ENCODE peak calls at places on chromosomes 13 and 19, in ten cellular contexts. One of them, this sample, is unnamed.

GRCh38 chr13:110438776-110439175 is 122.7 kb downstream of the RAB20 start:
- DNase-seq in A549: no peak
- DNase-seq in ascending aorta: no peak
- DNase-seq in keratinocyte: no peak
- DNase-seq in hepatocyte: no peak
- DNase-seq in GM23248: no peak
- DNase-seq in ovary: peak; percentile 15
- DNase-seq in Karpas-422: no peak
- DNase-seq in psoas muscle: no peak
- DNase-seq in thoracic aorta: no peak
- DNase-seq in this sample: no peak

GRCh38 chr19:18519962-18520847 is 1.7 kb downstream of the ELL start:
- DNase-seq in thoracic aorta: no peak
- DNase-seq in ascending aorta: no peak
- DNase-seq in A549: peak; percentile 80
- DNase-seq in Karpas-422: peak; percentile 85
- DNase-seq in psoas muscle: peak; percentile 74
- DNase-seq in hepatocyte: peak; percentile 92
- DNase-seq in keratinocyte: peak; percentile 71
- DNase-seq in GM23248: peak; percentile 89
- DNase-seq in ovary: peak; percentile 76
- DNase-seq in this sample: peak; percentile 69

GRCh38 chr19:29275266-29275665 is 62.3 kb upstream of the UQCRFS1 start:
- DNase-seq in psoas muscle: no peak
- DNase-seq in ascending aorta: no peak
- DNase-seq in thoracic aorta: no peak
- DNase-seq in keratinocyte: no peak
- DNase-seq in Karpas-422: peak; percentile 34
- DNase-seq in ovary: no peak
- DNase-seq in A549: no peak
- DNase-seq in GM23248: no peak
- DNase-seq in hepatocyte: no peak
- DNase-seq in this sample: no peak

GRCh38 chr13:48586591-48587103 is 53.8 kb upstream of the RCBTB2 start:
- DNase-seq in thoracic aorta: no peak
- DNase-seq in Karpas-422: no peak
- DNase-seq in psoas muscle: peak; percentile 27
- DNase-seq in ascending aorta: no peak
- DNase-seq in ovary: peak; percentile 51
- DNase-seq in keratinocyte: no peak
- DNase-seq in hepatocyte: no peak
- DNase-seq in A549: no peak
- DNase-seq in GM23248: peak; percentile 35
- DNase-seq in this sample: peak; percentile 11

GRCh38 chr19:29492761-29493160 is 33.0 kb upstream of the VSTM2B start:
- DNase-seq in ovary: no peak
- DNase-seq in Karpas-422: no peak
- DNase-seq in A549: no peak
- DNase-seq in hepatocyte: peak; percentile 36
- DNase-seq in GM23248: no peak
- DNase-seq in ascending aorta: no peak
- DNase-seq in psoas muscle: no peak
- DNase-seq in keratinocyte: no peak
- DNase-seq in thoracic aorta: no peak
- DNase-seq in this sample: no peak

GRCh38 chr13:103839460-103839859 is 773.2 kb upstream of the SLC10A2 start:
- DNase-seq in A549: no peak
- DNase-seq in Karpas-422: no peak
- DNase-seq in psoas muscle: no peak
- DNase-seq in thoracic aorta: no peak
- DNase-seq in ascending aorta: no peak
- DNase-seq in hepatocyte: no peak
- DNase-seq in keratinocyte: no peak
- DNase-seq in GM23248: no peak
- DNase-seq in ovary: no peak
- DNase-seq in this sample: no peak

GRCh38 chr19:49869009-49869483 is 1.7 kb upstream of the PNKP start:
- DNase-seq in psoas muscle: no peak
- DNase-seq in ovary: no peak
- DNase-seq in thoracic aorta: no peak
- DNase-seq in GM23248: no peak
- DNase-seq in keratinocyte: no peak
- DNase-seq in ascending aorta: no peak
- DNase-seq in Karpas-422: no peak
- DNase-seq in hepatocyte: no peak
- DNase-seq in A549: no peak
- DNase-seq in this sample: no peak

GRCh38 chr13:101346942-101347728 is 69.2 kb downstream of the NALCN start:
- DNase-seq in A549: no peak
- DNase-seq in ovary: no peak
- DNase-seq in keratinocyte: no peak
- DNase-seq in Karpas-422: no peak
- DNase-seq in ascending aorta: no peak
- DNase-seq in GM23248: peak; percentile 42
- DNase-seq in psoas muscle: no peak
- DNase-seq in hepatocyte: no peak
- DNase-seq in thoracic aorta: no peak
- DNase-seq in this sample: no peak

GRCh38 chr13:57666554-57666953 is 35.0 kb downstream of the PCDH17 start:
- DNase-seq in thoracic aorta: no peak
- DNase-seq in ascending aorta: no peak
- DNase-seq in hepatocyte: no peak
- DNase-seq in Karpas-422: no peak
- DNase-seq in ovary: no peak
- DNase-seq in GM23248: no peak
- DNase-seq in keratinocyte: no peak
- DNase-seq in A549: no peak
- DNase-seq in psoas muscle: no peak
- DNase-seq in this sample: no peak

GRCh38 chr13:73902296-73902695 is 231.9 kb downstream of the KLF12 start:
- DNase-seq in Karpas-422: peak; percentile 86
- DNase-seq in psoas muscle: no peak
- DNase-seq in A549: no peak
- DNase-seq in thoracic aorta: no peak
- DNase-seq in ascending aorta: no peak
- DNase-seq in keratinocyte: no peak
- DNase-seq in ovary: no peak
- DNase-seq in hepatocyte: no peak
- DNase-seq in GM23248: no peak
- DNase-seq in this sample: no peak

GRCh38 chr13:72696590-72696989 is 30.8 kb downstream of the MZT1 start:
- DNase-seq in psoas muscle: no peak
- DNase-seq in hepatocyte: no peak
- DNase-seq in keratinocyte: no peak
- DNase-seq in Karpas-422: peak; percentile 48
- DNase-seq in GM23248: peak; percentile 31
- DNase-seq in ascending aorta: no peak
- DNase-seq in A549: peak; percentile 1
- DNase-seq in thoracic aorta: no peak
- DNase-seq in ovary: no peak
- DNase-seq in this sample: no peak

GRCh38 chr13:90723381-90723780 is 624.1 kb upstream of the MIR17HG start:
- DNase-seq in hepatocyte: no peak
- DNase-seq in ovary: no peak
- DNase-seq in ascending aorta: no peak
- DNase-seq in Karpas-422: no peak
- DNase-seq in keratinocyte: no peak
- DNase-seq in psoas muscle: no peak
- DNase-seq in thoracic aorta: no peak
- DNase-seq in A549: no peak
- DNase-seq in GM23248: no peak
- DNase-seq in this sample: no peak

GRCh38 chr13:28478127-28478526 is 16.8 kb downstream of the FLT1 start:
- DNase-seq in Karpas-422: no peak
- DNase-seq in keratinocyte: no peak
- DNase-seq in A549: no peak
- DNase-seq in hepatocyte: no peak
- DNase-seq in ovary: no peak
- DNase-seq in GM23248: peak; percentile 74
- DNase-seq in ascending aorta: no peak
- DNase-seq in thoracic aorta: no peak
- DNase-seq in psoas muscle: no peak
- DNase-seq in this sample: no peak

GRCh38 chr13:102847272-102848234 is 1.7 kb downstream of the ERCC5 start:
- DNase-seq in GM23248: peak; percentile 78
- DNase-seq in ovary: no peak
- DNase-seq in Karpas-422: peak; percentile 81
- DNase-seq in ascending aorta: no peak
- DNase-seq in psoas muscle: no peak
- DNase-seq in keratinocyte: no peak
- DNase-seq in A549: peak; percentile 27
- DNase-seq in hepatocyte: peak; percentile 40
- DNase-seq in thoracic aorta: no peak
- DNase-seq in this sample: no peak

GRCh38 chr19:18223860-18224524 is 2.2 kb downstream of the PDE4C start:
- DNase-seq in ascending aorta: no peak
- DNase-seq in thoracic aorta: no peak
- DNase-seq in Karpas-422: peak; percentile 64
- DNase-seq in keratinocyte: no peak
- DNase-seq in A549: peak; percentile 79
- DNase-seq in GM23248: no peak
- DNase-seq in hepatocyte: peak; percentile 64
- DNase-seq in ovary: peak; percentile 43
- DNase-seq in psoas muscle: peak; percentile 49
- DNase-seq in this sample: no peak

GRCh38 chr19:51783373-51783772 is 11.6 kb upstream of the FPR3 start:
- DNase-seq in Karpas-422: peak; percentile 87
- DNase-seq in GM23248: peak; percentile 46
- DNase-seq in ascending aorta: no peak
- DNase-seq in A549: peak; percentile 24
- DNase-seq in thoracic aorta: no peak
- DNase-seq in psoas muscle: no peak
- DNase-seq in ovary: no peak
- DNase-seq in keratinocyte: no peak
- DNase-seq in hepatocyte: no peak
- DNase-seq in this sample: no peak

GRCh38 chr19:14033946-14034345 is 2.4 kb downstream of the IL27RA start:
- DNase-seq in ascending aorta: no peak
- DNase-seq in thoracic aorta: no peak
- DNase-seq in keratinocyte: no peak
- DNase-seq in A549: no peak
- DNase-seq in hepatocyte: no peak
- DNase-seq in ovary: no peak
- DNase-seq in GM23248: peak; percentile 36
- DNase-seq in Karpas-422: no peak
- DNase-seq in psoas muscle: no peak
- DNase-seq in this sample: no peak

GRCh38 chr19:12629215-12629614 is 18.5 kb downstream of the ZNF791 start:
- DNase-seq in thoracic aorta: no peak
- DNase-seq in hepatocyte: no peak
- DNase-seq in A549: no peak
- DNase-seq in keratinocyte: no peak
- DNase-seq in Karpas-422: no peak
- DNase-seq in ovary: no peak
- DNase-seq in GM23248: no peak
- DNase-seq in ascending aorta: no peak
- DNase-seq in psoas muscle: no peak
- DNase-seq in this sample: no peak
- H3K4me3 ChIP-seq in thoracic aorta: no peak overlapping the region
- H3K4me3 ChIP-seq in hepatocyte: peak overlapping the region; percentile 7
- H3K4me3 ChIP-seq in A549: no peak overlapping the region
- H3K4me3 ChIP-seq in keratinocyte: no peak overlapping the region
- H3K4me3 ChIP-seq in Karpas-422: no peak overlapping the region
- H3K4me3 ChIP-seq in ovary: no peak overlapping the region
- H3K4me3 ChIP-seq in GM23248: no peak overlapping the region
- H3K4me3 ChIP-seq in ascending aorta: no peak overlapping the region
- H3K4me3 ChIP-seq in psoas muscle: no peak overlapping the region
- H3K4me3 ChIP-seq in this sample: no peak overlapping the region

GRCh38 chr13:21522130-21522529 is 63.0 kb upstream of the ZDHHC20 start:
- DNase-seq in keratinocyte: no peak
- DNase-seq in psoas muscle: no peak
- DNase-seq in thoracic aorta: no peak
- DNase-seq in Karpas-422: no peak
- DNase-seq in hepatocyte: no peak
- DNase-seq in A549: no peak
- DNase-seq in GM23248: no peak
- DNase-seq in ascending aorta: no peak
- DNase-seq in ovary: no peak
- DNase-seq in this sample: no peak
- H3K27ac ChIP-seq in keratinocyte: no peak overlapping the region
- H3K27ac ChIP-seq in psoas muscle: no peak overlapping the region
- H3K27ac ChIP-seq in thoracic aorta: no peak overlapping the region
- H3K27ac ChIP-seq in Karpas-422: no peak overlapping the region
- H3K27ac ChIP-seq in hepatocyte: no peak overlapping the region
- H3K27ac ChIP-seq in A549: no peak overlapping the region
- H3K27ac ChIP-seq in GM23248: no peak overlapping the region
- H3K27ac ChIP-seq in ascending aorta: no peak overlapping the region
- H3K27ac ChIP-seq in ovary: no peak overlapping the region
- H3K27ac ChIP-seq in this sample: no peak overlapping the region

GRCh38 chr19:6475321-6476108 is 6.1 kb downstream of the DENND1C start:
- DNase-seq in ovary: no peak
- DNase-seq in keratinocyte: no peak
- DNase-seq in A549: peak; percentile 20
- DNase-seq in GM23248: no peak
- DNase-seq in Karpas-422: no peak
- DNase-seq in thoracic aorta: no peak
- DNase-seq in psoas muscle: peak; percentile 24
- DNase-seq in ascending aorta: no peak
- DNase-seq in hepatocyte: peak; percentile 50
- DNase-seq in this sample: no peak

GRCh38 chr19:6479836-6480398 is 1.7 kb downstream of the DENND1C start:
- DNase-seq in hepatocyte: no peak
- DNase-seq in ascending aorta: no peak
- DNase-seq in Karpas-422: no peak
- DNase-seq in psoas muscle: no peak
- DNase-seq in A549: no peak
- DNase-seq in GM23248: no peak
- DNase-seq in ovary: no peak
- DNase-seq in keratinocyte: no peak
- DNase-seq in thoracic aorta: no peak
- DNase-seq in this sample: no peak

GRCh38 chr19:6478815-6479214 is 2.8 kb downstream of the DENND1C start:
- DNase-seq in psoas muscle: no peak
- DNase-seq in hepatocyte: no peak
- DNase-seq in thoracic aorta: no peak
- DNase-seq in A549: no peak
- DNase-seq in ascending aorta: no peak
- DNase-seq in Karpas-422: no peak
- DNase-seq in keratinocyte: no peak
- DNase-seq in GM23248: no peak
- DNase-seq in ovary: no peak
- DNase-seq in this sample: no peak

GRCh38 chr19:6476155-6476895 is 5.3 kb downstream of the DENND1C start:
- DNase-seq in A549: peak; percentile 96
- DNase-seq in thoracic aorta: no peak
- DNase-seq in Karpas-422: peak; percentile 93
- DNase-seq in psoas muscle: peak; percentile 65
- DNase-seq in keratinocyte: no peak
- DNase-seq in ascending aorta: no peak
- DNase-seq in ovary: peak; percentile 33
- DNase-seq in GM23248: peak; percentile 76
- DNase-seq in hepatocyte: peak; percentile 96
- DNase-seq in this sample: peak; percentile 75

GRCh38 chr19:6476896-6477431 is 4.6 kb downstream of the DENND1C start:
- DNase-seq in Karpas-422: no peak
- DNase-seq in thoracic aorta: no peak
- DNase-seq in hepatocyte: no peak
- DNase-seq in A549: no peak
- DNase-seq in ascending aorta: no peak
- DNase-seq in ovary: no peak
- DNase-seq in GM23248: no peak
- DNase-seq in keratinocyte: no peak
- DNase-seq in psoas muscle: no peak
- DNase-seq in this sample: no peak
- H3K4me3 ChIP-seq in Karpas-422: no peak overlapping the region
- H3K4me3 ChIP-seq in thoracic aorta: peak overlapping the region; percentile 12
- H3K4me3 ChIP-seq in hepatocyte: no peak overlapping the region
- H3K4me3 ChIP-seq in A549: peak overlapping the region; percentile 44
- H3K4me3 ChIP-seq in ascending aorta: peak overlapping the region; percentile 4
- H3K4me3 ChIP-seq in ovary: no peak overlapping the region
- H3K4me3 ChIP-seq in GM23248: no peak overlapping the region
- H3K4me3 ChIP-seq in keratinocyte: peak overlapping the region; percentile 17
- H3K4me3 ChIP-seq in psoas muscle: peak overlapping the region; percentile 33
- H3K4me3 ChIP-seq in this sample: no peak overlapping the region

GRCh38 chr19:4108767-4109625 is 14.9 kb downstream of the MAP2K2 start:
- DNase-seq in thoracic aorta: no peak
- DNase-seq in hepatocyte: no peak
- DNase-seq in ascending aorta: no peak
- DNase-seq in keratinocyte: no peak
- DNase-seq in ovary: peak; percentile 12
- DNase-seq in A549: no peak
- DNase-seq in GM23248: no peak
- DNase-seq in psoas muscle: no peak
- DNase-seq in Karpas-422: no peak
- DNase-seq in this sample: peak; percentile 77
- H3K27ac ChIP-seq in thoracic aorta: no peak overlapping the region
- H3K27ac ChIP-seq in hepatocyte: no peak overlapping the region
- H3K27ac ChIP-seq in ascending aorta: no peak overlapping the region
- H3K27ac ChIP-seq in keratinocyte: no peak overlapping the region
- H3K27ac ChIP-seq in ovary: no peak overlapping the region
- H3K27ac ChIP-seq in A549: no peak overlapping the region
- H3K27ac ChIP-seq in GM23248: no peak overlapping the region
- H3K27ac ChIP-seq in psoas muscle: no peak overlapping the region
- H3K27ac ChIP-seq in Karpas-422: no peak overlapping the region
- H3K27ac ChIP-seq in this sample: peak overlapping the region; percentile 60

This sample was measured in CD4-positive, alpha-beta memory T cell.